ENCODE peak calls at places on chromosomes 5 and 9, in six cellular contexts. O is GM10248, X is NCI-H2081 treated with DMSO at 0.1 percent for 48 hours, S is aorta, L is WERI-Rb-1, G is skeletal muscle cell. J is an unnamed sample.

GRCh38 chr5:167057665-167058064 is 1233.8 kb upstream of the WWC1 start:
- DNase-seq in O (no peak), X (no peak), S (no peak), L (no peak), G (peak), J (no peak)

GRCh38 chr5:52893105-52893504 is 96.0 kb upstream of the ITGA2 start:
- DNase-seq in O (no peak), X (no peak), S (no peak), L (no peak), G (peak), J (no peak)

GRCh38 chr9:1718836-1719235 is 296.3 kb upstream of the SMARCA2 start:
- DNase-seq in O (no peak), X (no peak), S (no peak), L (no peak), G (no peak), J (no peak)

GRCh38 chr9:117368684-117369230 is 46.1 kb downstream of the ASTN2 start:
- DNase-seq in O (no peak), X (no peak), S (no peak), L (no peak), G (no peak), J (no peak)

GRCh38 chr9:131405429-131405828 is 11.5 kb downstream of the PRRC2B start:
- DNase-seq in O (no peak), X (no peak), S (peak), L (no peak), G (no peak), J (no peak)

GRCh38 chr5:77175235-77175634 is 35.2 kb upstream of the PDE8B start:
- DNase-seq in O (no peak), X (no peak), S (no peak), L (no peak), G (no peak), J (no peak)

GRCh38 chr5:113330533-113331200 is 104.1 kb downstream of the TSSK1B start:
- DNase-seq in O (peak), X (no peak), S (peak), L (no peak), G (no peak), J (peak)

GRCh38 chr9:38067892-38068615 is 973 bp downstream of the SHB start:
- DNase-seq in O (no peak), X (no peak), S (peak), L (no peak), G (no peak), J (no peak)

GRCh38 chr9:27165670-27166069 is 56.6 kb downstream of the TEK start:
- DNase-seq in O (no peak), X (no peak), S (no peak), L (no peak), G (no peak), J (no peak)

GRCh38 chr9:93028448-93029006 is 30.0 kb upstream of the SUSD3 start:
- DNase-seq in O (peak), X (no peak), S (no peak), L (no peak), G (no peak), J (peak)

GRCh38 chr9:94860678-94861588 is 134.4 kb downstream of the AOPEP start:
- DNase-seq in O (peak), X (no peak), S (peak), L (no peak), G (peak), J (peak)

GRCh38 chr5:1225081-1225480 is at the start of gene SLC6A18:
- DNase-seq in O (no peak), X (no peak), S (no peak), L (no peak), G (no peak), J (no peak)

GRCh38 chr9:18566125-18566524 is 92.2 kb downstream of the ADAMTSL1 start:
- DNase-seq in O (no peak), X (no peak), S (no peak), L (no peak), G (peak), J (no peak)

GRCh38 chr5:463952-464351 is 21.0 kb downstream of the EXOC3 start:
- DNase-seq in O (no peak), X (no peak), S (peak), L (peak), G (no peak), J (peak)

GRCh38 chr9:98869866-98870265 is 62.4 kb downstream of the GALNT12 start:
- DNase-seq in O (no peak), X (no peak), S (no peak), L (no peak), G (no peak), J (no peak)

GRCh38 chr5:30808996-30809395 is 384.5 kb upstream of the CDH6 start:
- DNase-seq in O (no peak), X (no peak), S (no peak), L (no peak), G (no peak), J (no peak)

GRCh38 chr5:9105851-9106250 is 440.0 kb downstream of the SEMA5A start:
- DNase-seq in O (no peak), X (no peak), S (no peak), L (no peak), G (no peak), J (no peak)

GRCh38 chr9:109452761-109453160 is 45.3 kb downstream of the PTPN3 start:
- DNase-seq in O (no peak), X (no peak), S (no peak), L (no peak), G (no peak), J (no peak)

GRCh38 chr9:100637787-100638186 is 59.9 kb downstream of the CAVIN4 start:
- DNase-seq in O (no peak), X (no peak), S (no peak), L (peak), G (no peak), J (no peak)

GRCh38 chr5:21452429-21452828 is 1400.7 kb downstream of the CDH12 start:
- DNase-seq in O (no peak), X (no peak), S (no peak), L (no peak), G (peak), J (no peak)

GRCh38 chr5:115594343-115595047 is 7.8 kb downstream of the TICAM2 start:
- DNase-seq in O (no peak), X (no peak), S (no peak), L (no peak), G (no peak), J (no peak)

GRCh38 chr5:76372320-76373054 is 30.6 kb upstream of the IQGAP2 start:
- DNase-seq in O (no peak), X (no peak), S (no peak), L (no peak), G (peak), J (no peak)

GRCh38 chr9:127783111-127783621 is 2.7 kb upstream of the CDK9 start:
- DNase-seq in O (no peak), X (no peak), S (peak), L (no peak), G (no peak), J (peak)

GRCh38 chr5:170420809-170421412 is 31.7 kb upstream of the KCNMB1 start:
- DNase-seq in O (peak), X (peak), S (peak), L (peak), G (peak), J (peak)

GRCh38 chr9:88766778-88767503 is 224.3 kb upstream of the S1PR3 start:
- DNase-seq in O (no peak), X (no peak), S (no peak), L (no peak), G (peak), J (no peak)

GRCh38 chr5:172788771-172789686 is 18.0 kb upstream of the DUSP1 start:
- DNase-seq in O (peak), X (no peak), S (peak), L (no peak), G (no peak), J (no peak)

GRCh38 chr5:180155331-180155881 is 53.6 kb downstream of the RASGEF1C start:
- DNase-seq in O (no peak), X (no peak), S (no peak), L (peak), G (no peak), J (no peak)

GRCh38 chr5:132221781-132222648 is 5.6 kb downstream of the P4HA2 start:
- DNase-seq in O (no peak), X (no peak), S (peak), L (no peak), G (peak), J (no peak)

GRCh38 chr5:115586525-115587146 is 15.6 kb downstream of the TICAM2 start:
- DNase-seq in O (no peak), X (no peak), S (no peak), L (no peak), G (no peak), J (no peak)

J was measured in GM13977.